ENCODE peak calls at places on chromosomes 5 and 9, in six cellular contexts. C, Y, W, V, Z and E are unnamed samples.

GRCh38 chr5:173829826-173830225 is 58.3 kb upstream of the CPEB4 start:
- DNase-seq in C (peak; percentile 58), Y (no peak), W (no peak), V (no peak), Z (no peak), E (no peak)

GRCh38 chr9:105195259-105195658 is 49.2 kb upstream of the SLC44A1 start:
- DNase-seq in C (no peak), Y (no peak), W (no peak), V (no peak), Z (no peak), E (no peak)

GRCh38 chr9:127292415-127292814 is 27.8 kb downstream of the GARNL3 start:
- DNase-seq in C (no peak), Y (no peak), W (no peak), V (no peak), Z (no peak), E (no peak)

GRCh38 chr5:111422747-111423455 is 89.4 kb downstream of the STARD4 start:
- DNase-seq in C (no peak), Y (no peak), W (peak; percentile 4), V (no peak), Z (no peak), E (no peak)

GRCh38 chr5:107555425-107556090 is 115.2 kb downstream of the EFNA5 start:
- DNase-seq in C (no peak), Y (no peak), W (no peak), V (no peak), Z (no peak), E (no peak)

GRCh38 chr5:61277781-61278180 is 54.3 kb upstream of the ZSWIM6 start:
- DNase-seq in C (no peak), Y (no peak), W (no peak), V (no peak), Z (no peak), E (no peak)

GRCh38 chr9:95073918-95074317 is 243.6 kb downstream of the FANCC start:
- DNase-seq in C (no peak), Y (no peak), W (no peak), V (no peak), Z (no peak), E (no peak)

GRCh38 chr9:79222483-79222882 is 349.3 kb upstream of the TLE4 start:
- DNase-seq in C (no peak), Y (no peak), W (no peak), V (no peak), Z (no peak), E (no peak)

GRCh38 chr9:37503736-37504135 is 18.0 kb downstream of the POLR1E start:
- DNase-seq in C (no peak), Y (no peak), W (no peak), V (no peak), Z (no peak), E (no peak)
- TF ChIP-seq YY1 in C (no peak), Y (no peak), W (no peak), V (no peak), Z (no peak), E (no peak)

GRCh38 chr5:102700916-102701315 is 54.2 kb upstream of the PAM start:
- DNase-seq in C (no peak), Y (no peak), W (no peak), V (no peak), Z (no peak), E (no peak)
- H3K36me3 ChIP-seq in C (no peaks in the 10 kb centered on the region), Y (no peaks in the 10 kb centered on the region), W (no peaks in the 10 kb centered on the region), V (no peaks in the 10 kb centered on the region), Z (no peaks in the 10 kb centered on the region), E (no peaks in the 10 kb centered on the region)

DNA sequence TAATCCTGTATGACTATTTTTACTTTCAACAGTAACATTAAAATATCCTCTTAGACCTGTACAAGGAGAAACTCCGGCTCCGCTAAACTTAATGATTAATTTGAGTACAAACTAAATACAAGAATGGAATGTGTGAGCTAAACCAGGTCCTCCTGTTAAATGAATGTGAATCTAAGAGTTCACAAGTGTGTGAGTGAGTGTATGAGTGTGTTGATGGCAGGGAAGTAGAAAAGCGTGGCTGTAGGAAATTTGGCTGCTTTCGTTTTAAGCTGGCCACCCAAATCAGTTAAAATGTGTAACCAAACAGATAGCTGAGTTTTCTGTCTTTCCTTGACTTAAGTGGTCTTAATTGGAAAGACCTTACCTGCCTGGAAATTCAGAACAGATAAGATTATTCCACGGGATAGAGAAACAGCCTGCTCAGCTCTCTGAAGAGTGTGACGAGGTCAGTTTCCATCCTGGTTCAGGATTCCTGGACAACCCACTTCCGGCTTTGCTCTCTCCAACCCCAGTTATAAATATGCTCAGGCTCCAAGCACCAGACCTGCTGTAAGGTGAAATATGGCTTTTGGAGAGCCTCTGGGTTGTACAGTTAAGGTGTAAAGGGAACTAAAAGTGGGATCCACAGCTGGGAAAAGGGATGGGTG is 908.6 kb upstream of the EDIL3 start:
- DNase-seq in C (no peak), Y (no peak), W (no peak), V (peak; percentile 11), Z (no peak), E (no peak)
- H3K4me3 ChIP-seq in C (no peak overlapping the region), Y (no peak overlapping the region), W (peak overlapping the region; percentile 62), V (peak overlapping the region; percentile 59), Z (no peak overlapping the region), E (no peak overlapping the region)

GRCh38 chr9:37856551-37856950 is 47.4 kb downstream of the SLC25A51 start:
- DNase-seq in C (no peak), Y (no peak), W (no peak), V (no peak), Z (no peak), E (no peak)

GRCh38 chr9:37862530-37862929 is 41.4 kb downstream of the SLC25A51 start:
- DNase-seq in C (no peak), Y (no peak), W (no peak), V (no peak), Z (no peak), E (no peak)

DNA sequence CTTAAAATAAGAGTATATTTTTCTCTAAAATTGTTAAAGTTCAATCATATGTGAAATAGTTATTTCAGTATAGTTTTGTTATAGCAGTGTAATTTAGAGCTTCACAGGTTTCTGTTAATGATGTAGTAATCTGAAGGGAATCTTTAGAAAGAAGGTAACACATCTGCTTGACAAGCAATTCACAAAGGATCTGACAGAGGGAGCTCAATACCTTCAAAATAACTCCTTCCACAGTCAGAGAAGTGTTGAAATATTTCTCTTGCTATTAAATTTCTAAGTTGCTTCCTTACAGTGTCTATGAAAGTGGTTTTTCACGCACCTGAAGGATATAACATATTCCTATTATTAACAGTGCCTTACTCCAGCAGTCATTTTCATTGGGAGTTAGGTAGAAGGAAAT is 44.9 kb downstream of the SLC25A51 start:
- DNase-seq in C (peak; percentile 16), Y (no peak), W (no peak), V (no peak), Z (no peak), E (no peak)
- TF ChIP-seq YY1 in C (no peak), Y (no peak), W (no peak), V (no peak), Z (no peak), E (no peak)

GRCh38 chr9:89360465-89360864 is 42.2 kb downstream of the SECISBP2 start:
- DNase-seq in C (no peak), Y (no peak), W (no peak), V (no peak), Z (no peak), E (no peak)
- H3K36me3 ChIP-seq in C (peaks cover 45% of the 10 kb centered on the region), Y (peaks cover 31% of the 10 kb centered on the region), W (peaks cover 19% of the 10 kb centered on the region), V (peaks cover 39% of the 10 kb centered on the region), Z (peaks cover 17% of the 10 kb centered on the region), E (peaks cover 81% of the 10 kb centered on the region)

GRCh38 chr5:63233906-63234305 is 655.3 kb downstream of the LRRC70 start:
- DNase-seq in C (no peak), Y (no peak), W (no peak), V (no peak), Z (no peak), E (no peak)
- H3K4me3 ChIP-seq in C (no peak overlapping the region), Y (no peak overlapping the region), W (no peak overlapping the region), V (no peak overlapping the region), Z (no peak overlapping the region), E (no peak overlapping the region)

GRCh38 chr9:14827805-14828204 is 82.4 kb downstream of the FREM1 start:
- DNase-seq in C (no peak), Y (no peak), W (no peak), V (no peak), Z (no peak), E (no peak)

GRCh38 chr9:14823800-14824199 is 86.4 kb downstream of the FREM1 start:
- DNase-seq in C (no peak), Y (no peak), W (no peak), V (no peak), Z (no peak), E (no peak)

GRCh38 chr9:14824481-14824880 is 85.7 kb downstream of the FREM1 start:
- DNase-seq in C (no peak), Y (no peak), W (no peak), V (no peak), Z (no peak), E (no peak)

GRCh38 chr9:14822666-14823065 is 87.6 kb downstream of the FREM1 start:
- DNase-seq in C (no peak), Y (no peak), W (no peak), V (no peak), Z (no peak), E (no peak)
- TF ChIP-seq YY1 in C (no peak), Y (no peak), W (no peak), V (no peak), Z (no peak), E (no peak)

GRCh38 chr9:36964791-36965190 is 69.3 kb downstream of the PAX5 start:
- DNase-seq in C (no peak), Y (no peak), W (no peak), V (no peak), Z (no peak), E (no peak)

GRCh38 chr9:36968574-36969215 is 65.4 kb downstream of the PAX5 start:
- DNase-seq in C (no peak), Y (no peak), W (no peak), V (no peak), Z (no peak), E (no peak)

GRCh38 chr9:36967997-36968396 is 66.1 kb downstream of the PAX5 start:
- DNase-seq in C (no peak), Y (no peak), W (no peak), V (no peak), Z (no peak), E (no peak)

GRCh38 chr9:36969216-36969771 is 64.8 kb downstream of the PAX5 start:
- DNase-seq in C (no peak), Y (no peak), W (no peak), V (peak; percentile 29), Z (no peak), E (no peak)

DNA sequence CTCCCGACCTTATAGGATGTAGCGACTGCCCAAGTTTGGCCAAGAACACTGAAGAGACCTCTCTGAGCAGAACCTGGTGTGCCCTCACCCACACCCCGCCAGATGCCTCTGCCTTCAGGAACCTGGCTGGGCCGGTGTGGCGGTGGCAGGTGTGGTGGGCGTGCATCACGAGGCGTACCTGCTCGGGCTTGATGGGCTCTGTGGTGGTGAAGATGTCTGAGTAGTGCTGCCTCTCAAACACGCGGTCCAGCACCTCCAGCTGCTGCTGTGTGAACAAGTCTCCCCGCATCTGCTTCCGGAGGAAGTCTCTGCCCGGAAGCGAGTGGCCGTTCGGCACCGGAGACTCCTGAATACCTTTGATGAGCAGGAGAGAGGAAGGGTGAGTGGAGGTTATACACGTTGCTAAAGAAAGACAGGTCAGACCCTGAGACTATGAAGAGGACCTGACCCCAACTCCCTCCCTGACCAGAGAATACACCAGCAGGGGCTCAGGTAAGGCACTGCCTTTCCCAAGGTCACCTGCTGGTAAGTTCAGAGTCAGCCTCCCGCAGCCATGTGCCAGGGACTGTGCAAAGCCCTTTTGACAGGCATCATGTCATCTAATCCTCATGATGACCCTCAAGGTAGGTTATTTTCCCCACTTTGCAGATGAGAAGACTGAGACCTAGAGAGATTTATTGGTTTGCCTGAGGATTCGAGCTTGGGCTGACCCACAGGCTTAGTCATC is 67.5 kb downstream of the PAX5 start:
- DNase-seq in C (no peak), Y (no peak), W (no peak), V (no peak), Z (no peak), E (no peak)
- H3K36me3 ChIP-seq in C (no peaks in the 10 kb centered on the region), Y (peaks cover 40% of the 10 kb centered on the region), W (no peaks in the 10 kb centered on the region), V (no peaks in the 10 kb centered on the region), Z (no peaks in the 10 kb centered on the region), E (no peaks in the 10 kb centered on the region)